ENCODE peak calls at places on chromosomes 11 and 22, in four cellular contexts. One of them, this sample, is unnamed.

GRCh38 chr11:1130276-1131032 is 27.3 kb upstream of the MUC5AC start:
- DNase-seq in stimulated activated CD8-positive, alpha-beta memory T cell treated with anti-CD3 and anti-CD28 coated beads, Interleukin-7, amount 100 ng/mL, for 4 hours: no peak
- DNase-seq in NCI-H2081: no peak
- DNase-seq in Panc1: no peak
- DNase-seq in this sample: no peak

GRCh38 chr11:46047520-46047919 is 73.7 kb downstream of the PHF21A start:
- DNase-seq in stimulated activated CD8-positive, alpha-beta memory T cell treated with anti-CD3 and anti-CD28 coated beads, Interleukin-7, amount 100 ng/mL, for 4 hours: no peak
- DNase-seq in NCI-H2081: no peak
- DNase-seq in Panc1: no peak
- DNase-seq in this sample: no peak

GRCh38 chr11:78100276-78101040 is 20.8 kb upstream of the NDUFC2 start:
- DNase-seq in stimulated activated CD8-positive, alpha-beta memory T cell treated with anti-CD3 and anti-CD28 coated beads, Interleukin-7, amount 100 ng/mL, for 4 hours: no peak
- DNase-seq in NCI-H2081: peak; percentile 94
- DNase-seq in Panc1: no peak
- DNase-seq in this sample: no peak

GRCh38 chr11:69374110-69374981 is 80.4 kb downstream of the MYEOV start:
- DNase-seq in stimulated activated CD8-positive, alpha-beta memory T cell treated with anti-CD3 and anti-CD28 coated beads, Interleukin-7, amount 100 ng/mL, for 4 hours: no peak
- DNase-seq in NCI-H2081: no peak
- DNase-seq in Panc1: no peak
- DNase-seq in this sample: no peak

GRCh38 chr11:114080769-114081168 is 21.3 kb downstream of the ZBTB16 start:
- DNase-seq in stimulated activated CD8-positive, alpha-beta memory T cell treated with anti-CD3 and anti-CD28 coated beads, Interleukin-7, amount 100 ng/mL, for 4 hours: no peak
- DNase-seq in NCI-H2081: no peak
- DNase-seq in Panc1: no peak
- DNase-seq in this sample: no peak

GRCh38 chr11:46364791-46365190 is 16.7 kb upstream of the MDK start:
- DNase-seq in stimulated activated CD8-positive, alpha-beta memory T cell treated with anti-CD3 and anti-CD28 coated beads, Interleukin-7, amount 100 ng/mL, for 4 hours: no peak
- DNase-seq in NCI-H2081: no peak
- DNase-seq in Panc1: no peak
- DNase-seq in this sample: no peak

GRCh38 chr11:130204703-130205095 is 45.1 kb downstream of the ST14 start:
- DNase-seq in stimulated activated CD8-positive, alpha-beta memory T cell treated with anti-CD3 and anti-CD28 coated beads, Interleukin-7, amount 100 ng/mL, for 4 hours: no peak
- DNase-seq in NCI-H2081: no peak
- DNase-seq in Panc1: no peak
- DNase-seq in this sample: no peak

GRCh38 chr11:3222003-3222855 is 3.6 kb upstream of the MRGPRG start:
- DNase-seq in stimulated activated CD8-positive, alpha-beta memory T cell treated with anti-CD3 and anti-CD28 coated beads, Interleukin-7, amount 100 ng/mL, for 4 hours: no peak
- DNase-seq in NCI-H2081: no peak
- DNase-seq in Panc1: no peak
- DNase-seq in this sample: no peak

GRCh38 chr11:3087821-3088800 is 30.9 kb upstream of the CARS1 start:
- DNase-seq in stimulated activated CD8-positive, alpha-beta memory T cell treated with anti-CD3 and anti-CD28 coated beads, Interleukin-7, amount 100 ng/mL, for 4 hours: no peak
- DNase-seq in NCI-H2081: no peak
- DNase-seq in Panc1: no peak
- DNase-seq in this sample: no peak

GRCh38 chr22:38153821-38154562 is 27.6 kb downstream of the PLA2G6 start:
- DNase-seq in stimulated activated CD8-positive, alpha-beta memory T cell treated with anti-CD3 and anti-CD28 coated beads, Interleukin-7, amount 100 ng/mL, for 4 hours: no peak
- DNase-seq in NCI-H2081: no peak
- DNase-seq in Panc1: no peak
- DNase-seq in this sample: no peak

GRCh38 chr11:43150697-43151096 is 161.1 kb upstream of the API5 start:
- DNase-seq in stimulated activated CD8-positive, alpha-beta memory T cell treated with anti-CD3 and anti-CD28 coated beads, Interleukin-7, amount 100 ng/mL, for 4 hours: no peak
- DNase-seq in NCI-H2081: no peak
- DNase-seq in Panc1: no peak
- DNase-seq in this sample: no peak

GRCh38 chr22:48306785-48307570 is 1520.7 kb downstream of the BRD1 start:
- DNase-seq in stimulated activated CD8-positive, alpha-beta memory T cell treated with anti-CD3 and anti-CD28 coated beads, Interleukin-7, amount 100 ng/mL, for 4 hours: no peak
- DNase-seq in NCI-H2081: no peak
- DNase-seq in Panc1: no peak
- DNase-seq in this sample: no peak

GRCh38 chr11:23359297-23359696 is 499.0 kb upstream of the CCDC179 start:
- DNase-seq in stimulated activated CD8-positive, alpha-beta memory T cell treated with anti-CD3 and anti-CD28 coated beads, Interleukin-7, amount 100 ng/mL, for 4 hours: no peak
- DNase-seq in NCI-H2081: no peak
- DNase-seq in Panc1: no peak
- DNase-seq in this sample: no peak

GRCh38 chr22:38046070-38046748 is 11.0 kb upstream of the PICK1 start:
- DNase-seq in stimulated activated CD8-positive, alpha-beta memory T cell treated with anti-CD3 and anti-CD28 coated beads, Interleukin-7, amount 100 ng/mL, for 4 hours: no peak
- DNase-seq in NCI-H2081: no peak
- DNase-seq in Panc1: no peak
- DNase-seq in this sample: no peak

GRCh38 chr11:119470316-119471266 is 47.6 kb upstream of the THY1 start:
- DNase-seq in stimulated activated CD8-positive, alpha-beta memory T cell treated with anti-CD3 and anti-CD28 coated beads, Interleukin-7, amount 100 ng/mL, for 4 hours: no peak
- DNase-seq in NCI-H2081: no peak
- DNase-seq in Panc1: no peak
- DNase-seq in this sample: no peak

GRCh38 chr22:46446799-46447198 is 90.6 kb downstream of the CELSR1 start:
- DNase-seq in stimulated activated CD8-positive, alpha-beta memory T cell treated with anti-CD3 and anti-CD28 coated beads, Interleukin-7, amount 100 ng/mL, for 4 hours: no peak
- DNase-seq in NCI-H2081: peak; percentile 36
- DNase-seq in Panc1: no peak
- DNase-seq in this sample: no peak

GRCh38 chr11:9090488-9091043 is 833 bp downstream of the SCUBE2 start:
- DNase-seq in stimulated activated CD8-positive, alpha-beta memory T cell treated with anti-CD3 and anti-CD28 coated beads, Interleukin-7, amount 100 ng/mL, for 4 hours: no peak
- DNase-seq in NCI-H2081: no peak
- DNase-seq in Panc1: no peak
- DNase-seq in this sample: no peak

GRCh38 chr11:121129362-121130340 is 28.6 kb downstream of the TECTA start:
- DNase-seq in stimulated activated CD8-positive, alpha-beta memory T cell treated with anti-CD3 and anti-CD28 coated beads, Interleukin-7, amount 100 ng/mL, for 4 hours: no peak
- DNase-seq in NCI-H2081: no peak
- DNase-seq in Panc1: no peak
- DNase-seq in this sample: no peak

GRCh38 chr11:2581151-2581930 is 118.5 kb downstream of the KCNQ1OT1 start:
- DNase-seq in stimulated activated CD8-positive, alpha-beta memory T cell treated with anti-CD3 and anti-CD28 coated beads, Interleukin-7, amount 100 ng/mL, for 4 hours: no peak
- DNase-seq in NCI-H2081: no peak
- DNase-seq in Panc1: no peak
- DNase-seq in this sample: no peak

GRCh38 chr11:63779044-63779443 is 10.5 kb upstream of the ZFTA start:
- DNase-seq in stimulated activated CD8-positive, alpha-beta memory T cell treated with anti-CD3 and anti-CD28 coated beads, Interleukin-7, amount 100 ng/mL, for 4 hours: no peak
- DNase-seq in NCI-H2081: peak; percentile 25
- DNase-seq in Panc1: no peak
- DNase-seq in this sample: no peak

GRCh38 chr11:117199061-117199915 is at the start of gene TAGLN:
- DNase-seq in stimulated activated CD8-positive, alpha-beta memory T cell treated with anti-CD3 and anti-CD28 coated beads, Interleukin-7, amount 100 ng/mL, for 4 hours: no peak
- DNase-seq in NCI-H2081: no peak
- DNase-seq in Panc1: no peak
- DNase-seq in this sample: no peak

This sample was measured in NCI-H1417 treated with DMSO at 0.1 percent for 48 hours.